ENCODE peak calls at places on chromosomes 7 and 10, in eight cellular contexts. Q, O, A, G, N, S, I and M are unnamed samples.

GRCh38 chr10:89373916-89374711 is 3.7 kb upstream of the IFIT1B start:
- DNase-seq in Q (peak), O (peak), A (peak), G (peak), N (no peak), S (peak), I (peak), M (no peak)

GRCh38 chr10:69614130-69614529 is 15.9 kb upstream of the FAM241B start:
- DNase-seq in Q (no peak), O (no peak), A (no peak), G (no peak), N (no peak), S (no peak), I (no peak), M (no peak)

GRCh38 chr7:80047856-80048459 is 86.7 kb upstream of the GNAI1 start:
- DNase-seq in Q (no peak), O (no peak), A (no peak), G (no peak), N (no peak), S (no peak), I (no peak), M (no peak)

GRCh38 chr7:125112741-125113309 is 183.2 kb upstream of the POT1 start:
- DNase-seq in Q (peak), O (no peak), A (no peak), G (no peak), N (no peak), S (no peak), I (peak), M (no peak)

GRCh38 chr7:105693576-105693975 is 112.3 kb upstream of the EFCAB10 start:
- DNase-seq in Q (no peak), O (no peak), A (no peak), G (no peak), N (no peak), S (no peak), I (no peak), M (no peak)

GRCh38 chr10:12348341-12348869 is 942 bp upstream of the CAMK1D start:
- DNase-seq in Q (no peak), O (no peak), A (peak), G (no peak), N (no peak), S (no peak), I (no peak), M (no peak)

GRCh38 chr10:338176-339037 is 203.2 kb downstream of the ZMYND11 start:
- DNase-seq in Q (peak), O (no peak), A (no peak), G (no peak), N (no peak), S (peak), I (peak), M (no peak)

GRCh38 chr10:111600772-111601171 is 523.9 kb downstream of the ADRA2A start:
- DNase-seq in Q (no peak), O (no peak), A (peak), G (no peak), N (peak), S (no peak), I (no peak), M (no peak)

GRCh38 chr7:73963252-73963822 is 64.6 kb upstream of the ELN start:
- DNase-seq in Q (no peak), O (no peak), A (no peak), G (no peak), N (no peak), S (no peak), I (no peak), M (no peak)

GRCh38 chr10:68492118-68492517 is 20.3 kb upstream of the DNA2 start:
- DNase-seq in Q (no peak), O (no peak), A (no peak), G (no peak), N (no peak), S (no peak), I (no peak), M (no peak)

GRCh38 chr10:110843031-110843430 is 28.7 kb upstream of the PDCD4 start:
- DNase-seq in Q (no peak), O (no peak), A (no peak), G (no peak), N (no peak), S (no peak), I (no peak), M (peak)

GRCh38 chr10:70785190-70785589 is at the start of gene TBATA:
- DNase-seq in Q (no peak), O (no peak), A (no peak), G (no peak), N (no peak), S (no peak), I (no peak), M (peak)

DNA sequence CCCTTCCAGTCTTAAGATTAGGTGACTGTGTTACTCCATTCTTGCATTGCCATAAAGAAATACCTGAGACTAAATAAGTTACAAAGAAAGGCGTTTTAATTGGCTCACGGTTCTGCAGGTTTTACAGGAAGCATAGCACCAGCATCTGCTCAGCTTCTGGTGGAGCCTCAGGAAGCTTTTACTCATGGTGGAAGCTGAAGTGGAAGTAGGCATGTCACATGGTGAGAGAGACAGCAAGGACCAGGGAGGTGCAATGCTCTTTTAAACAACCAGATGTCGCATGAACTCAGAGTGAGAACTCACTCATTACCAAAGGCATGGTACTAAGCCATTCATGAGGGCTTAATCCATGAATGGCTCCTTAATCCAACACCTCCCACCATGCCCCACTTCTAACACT is 34.0 kb upstream of the TMEM273 start:
- DNase-seq in Q (no peak), O (no peak), A (no peak), G (no peak), N (no peak), S (no peak), I (no peak), M (no peak)
- TF ChIP-seq CTCF in Q (peak), O (no peak), A (no peak), G (no peak), N (no peak), S (no peak), I (no peak), M (no peak)

GRCh38 chr7:45978731-45979211 is 57.7 kb upstream of the IGFBP3 start:
- DNase-seq in Q (no peak), O (no peak), A (no peak), G (no peak), N (no peak), S (no peak), I (peak), M (peak)

GRCh38 chr7:45980973-45981372 is 59.9 kb upstream of the IGFBP3 start:
- DNase-seq in Q (no peak), O (no peak), A (no peak), G (no peak), N (no peak), S (no peak), I (peak), M (peak)

GRCh38 chr7:45979275-45980180 is 58.5 kb upstream of the IGFBP3 start:
- DNase-seq in Q (no peak), O (no peak), A (no peak), G (no peak), N (no peak), S (no peak), I (peak), M (peak)

GRCh38 chr7:45982132-45982531 is 61.1 kb upstream of the IGFBP3 start:
- DNase-seq in Q (no peak), O (no peak), A (no peak), G (no peak), N (no peak), S (no peak), I (no peak), M (peak)

DNA sequence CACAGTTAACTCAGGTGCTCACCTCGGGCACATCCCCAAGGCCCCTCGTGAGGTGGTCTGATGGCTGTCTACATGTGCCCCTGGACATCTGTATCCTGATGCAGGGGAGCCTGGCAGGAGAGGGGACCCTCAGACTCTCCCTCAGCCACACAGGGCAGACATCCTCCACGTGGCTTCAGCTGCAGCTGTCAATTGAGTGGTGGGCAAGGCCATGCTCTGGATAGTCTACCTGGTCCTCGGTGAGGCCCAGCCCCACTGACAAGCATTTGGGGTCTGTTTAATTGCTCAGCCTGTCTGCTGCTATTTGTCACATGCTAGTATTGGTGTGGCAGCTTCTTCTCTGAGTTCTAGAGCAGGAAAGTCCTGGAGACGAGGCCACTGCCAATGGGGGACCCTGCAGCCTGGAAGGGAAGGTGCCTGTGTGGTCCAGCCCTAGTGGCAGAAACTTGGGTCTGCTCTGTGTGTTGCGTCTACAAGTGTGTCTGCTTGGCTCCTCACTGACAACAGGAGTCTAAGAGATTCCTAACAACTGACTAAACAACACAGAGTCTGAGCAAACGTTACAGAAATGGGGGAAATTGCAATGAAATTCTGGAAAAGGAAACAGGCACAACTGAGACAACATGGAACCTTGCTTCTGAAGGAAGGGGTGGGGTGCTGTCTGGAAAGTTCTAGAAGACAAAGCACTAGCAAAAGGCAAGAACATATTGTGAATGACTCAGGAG is 59.3 kb upstream of the IGFBP3 start:
- DNase-seq in Q (no peak), O (no peak), A (no peak), G (no peak), N (no peak), S (peak), I (peak), M (no peak)
- TF ChIP-seq CTCF in Q (no peak), O (no peak), A (no peak), G (no peak), N (no peak), S (peak), I (no peak), M (no peak)

GRCh38 chr10:103262229-103262628 is 14.7 kb upstream of the INA start:
- DNase-seq in Q (no peak), O (no peak), A (no peak), G (no peak), N (no peak), S (no peak), I (peak), M (no peak)
- TF ChIP-seq CTCF in Q (no peak), O (no peak), A (no peak), G (no peak), N (no peak), S (no peak), I (no peak), M (no peak)

GRCh38 chr10:4270116-4270515 is 485.1 kb upstream of the KLF6 start:
- DNase-seq in Q (no peak), O (no peak), A (no peak), G (no peak), N (no peak), S (peak), I (peak), M (no peak)

GRCh38 chr10:4265964-4266363 is 481.0 kb upstream of the KLF6 start:
- DNase-seq in Q (no peak), O (no peak), A (no peak), G (no peak), N (no peak), S (no peak), I (no peak), M (no peak)

GRCh38 chr10:4266387-4267083 is 481.5 kb upstream of the KLF6 start:
- DNase-seq in Q (no peak), O (no peak), A (no peak), G (no peak), N (no peak), S (no peak), I (peak), M (no peak)

GRCh38 chr10:4264466-4264865 is 479.5 kb upstream of the KLF6 start:
- DNase-seq in Q (no peak), O (no peak), A (no peak), G (no peak), N (no peak), S (no peak), I (no peak), M (no peak)

GRCh38 chr10:4267084-4267774 is 482.2 kb upstream of the KLF6 start:
- DNase-seq in Q (no peak), O (no peak), A (no peak), G (no peak), N (no peak), S (peak), I (peak), M (no peak)
- TF ChIP-seq CTCF in Q (peak), O (no peak), A (no peak), G (no peak), N (peak), S (peak), I (peak), M (no peak)

DNA sequence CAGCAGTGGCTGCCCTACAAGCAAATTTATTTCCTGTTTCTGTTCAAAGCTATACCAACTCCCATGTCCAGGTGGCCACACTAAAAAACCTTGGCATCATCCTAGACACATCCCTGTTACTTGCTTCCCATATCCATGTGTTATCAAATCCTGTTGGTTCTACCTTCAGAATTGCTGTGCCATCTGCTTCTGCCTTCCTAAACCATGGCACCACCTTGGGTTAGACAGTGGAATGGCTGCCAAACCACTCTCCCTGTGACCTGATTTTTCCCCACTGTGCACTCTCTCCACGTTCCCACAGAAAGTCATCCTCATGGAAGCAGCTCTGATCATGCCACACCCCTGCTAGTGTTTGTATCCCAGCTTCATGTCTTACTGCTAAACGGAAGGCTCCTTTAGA is 697.6 kb upstream of the GALNT17 start:
- DNase-seq in Q (no peak), O (no peak), A (no peak), G (no peak), N (no peak), S (no peak), I (peak), M (no peak)
- TF ChIP-seq CTCF in Q (no peak), O (no peak), A (no peak), G (no peak), N (peak), S (no peak), I (peak), M (no peak)